ENCODE peak calls at places on chromosome 13, in six cellular contexts. W is cardiac muscle cell, L is body of pancreas, A is right cardiac atrium, Y is IMR-90, P is fibroblast of lung. Z is an unnamed sample. For H3K4me1, the result is how much of the 10 kb centered on the place peaks cover.

GRCh38 chr13:24684600-24684998 is 4.4 kb downstream of the ATP12A start:
- DNase-seq in A (no peak), P (no peak), Y (no peak), L (no peak), W (peak), Z (peak)

GRCh38 chr13:110914293-110915056 is 394 bp downstream of the ANKRD10 start:
- DNase-seq in A (peak), P (peak), W (peak), L (peak), Y (peak), Z (peak)

GRCh38 chr13:24097064-24097463 is 63.5 kb upstream of the SPATA13 start:
- DNase-seq in Y (peak), L (no peak), P (peak), W (peak), A (no peak), Z (peak)

GRCh38 chr13:111943229-111943795 is 123.6 kb upstream of the SOX1 start:
- DNase-seq in L (no peak), Y (no peak), A (no peak), W (no peak), P (no peak), Z (no peak)

GRCh38 chr13:113022391-113023216 is 53.6 kb downstream of the MCF2L start:
- DNase-seq in Y (no peak), W (peak), A (no peak), L (no peak), P (no peak), Z (no peak)

GRCh38 chr13:38462605-38463004 is 113.0 kb downstream of the UFM1 start:
- DNase-seq in P (no peak), Y (no peak), A (no peak), W (no peak), L (no peak), Z (no peak)

GRCh38 chr13:53201454-53202225 is 173.0 kb downstream of the OLFM4 start:
- DNase-seq in W (peak), Y (no peak), P (no peak), L (peak), A (peak), Z (no peak)

GRCh38 chr13:110610955-110611595 is 4.3 kb upstream of the NAXD start:
- DNase-seq in L (no peak), Y (peak), P (peak), W (no peak), A (no peak), Z (no peak)

GRCh38 chr13:81302125-81302524 is 961.2 kb upstream of the SPRY2 start:
- DNase-seq in A (no peak), W (no peak), Y (no peak), L (no peak), P (no peak), Z (no peak)

GRCh38 chr13:81677857-81678256 is 1336.9 kb upstream of the SPRY2 start:
- DNase-seq in L (no peak), Y (no peak), A (no peak), P (no peak), W (no peak), Z (no peak)

GRCh38 chr13:110345266-110345665 is 38.2 kb downstream of the COL4A2 start:
- DNase-seq in Y (no peak), A (no peak), W (no peak), L (no peak), P (no peak), Z (no peak)

GRCh38 chr13:112714772-112715569 is 25.1 kb downstream of the ATP11A start:
- DNase-seq in P (no peak), Y (no peak), L (no peak), A (peak), W (no peak), Z (no peak)

GRCh38 chr13:102028198-102028597 is 373.6 kb downstream of the FGF14 start:
- DNase-seq in P (no peak), Y (no peak), A (no peak), W (no peak), L (no peak), Z (no peak)

GRCh38 chr13:46463719-46464118 is 76.7 kb upstream of the RUBCNL start:
- DNase-seq in W (no peak), A (no peak), P (no peak), L (no peak), Y (no peak), Z (no peak)

GRCh38 chr13:37481005-37481857 is 117.3 kb downstream of the POSTN start:
- DNase-seq in Y (peak), P (peak), W (peak), L (no peak), A (no peak), Z (no peak)

GRCh38 chr13:27962128-27962841 is 6.8 kb downstream of the CDX2 start:
- DNase-seq in P (no peak), Y (no peak), L (no peak), A (no peak), W (no peak), Z (no peak)

GRCh38 chr13:104140557-104140956 is 1074.3 kb upstream of the SLC10A2 start:
- DNase-seq in L (no peak), P (peak), W (peak), A (no peak), Y (no peak), Z (no peak)

GRCh38 chr13:20702530-20702929 is 969 bp upstream of the IL17D start:
- DNase-seq in W (peak), L (no peak), A (no peak), P (peak), Y (peak), Z (no peak)

GRCh38 chr13:20521388-20521787 is 4.3 kb downstream of the CRYL1 start:
- DNase-seq in W (no peak), A (no peak), P (no peak), L (no peak), Y (no peak), Z (no peak)

GRCh38 chr13:34152409-34152808 is 334.5 kb downstream of the RFC3 start:
- DNase-seq in W (no peak), L (no peak), Y (no peak), P (no peak), A (no peak), Z (no peak)

GRCh38 chr13:60873116-60873515 is 476.1 kb downstream of the TDRD3 start:
- DNase-seq in P (no peak), W (no peak), L (no peak), A (no peak), Y (no peak), Z (no peak)

GRCh38 chr13:27219611-27220010 is 31.7 kb upstream of the RPL21 start:
- DNase-seq in P (no peak), Y (no peak), L (no peak), A (no peak), W (no peak), Z (no peak)

GRCh38 chr13:88097541-88097940 is 426.4 kb downstream of the SLITRK5 start:
- DNase-seq in A (no peak), L (no peak), W (no peak), Y (no peak), P (no peak), Z (no peak)

GRCh38 chr13:97446448-97446847 is 12.5 kb downstream of the RAP2A start:
- DNase-seq in P (no peak), L (no peak), W (no peak), A (no peak), Y (no peak), Z (no peak)

GRCh38 chr13:106533940-106534843 is 1.3 kb downstream of the EFNB2 start:
- DNase-seq in Y (peak), P (peak), L (peak), W (peak), A (peak), Z (no peak)

GRCh38 chr13:113210834-113211233 is 1.4 kb downstream of the CUL4A start:
- DNase-seq in W (no peak), A (no peak), P (no peak), Y (no peak), L (no peak), Z (no peak)

GRCh38 chr13:107216046-107216715 is 648.2 kb upstream of the ARGLU1 start:
- DNase-seq in W (no peak), A (no peak), Y (no peak), P (no peak), L (no peak), Z (no peak)

GRCh38 chr13:80274643-80275042 is 66.3 kb downstream of the SPRY2 start:
- DNase-seq in Y (peak), L (no peak), A (no peak), P (no peak), W (no peak), Z (no peak)

GRCh38 chr13:84684048-84684662 is 801.9 kb upstream of the SLITRK1 start:
- DNase-seq in L (peak), Y (no peak), P (no peak), W (no peak), A (no peak), Z (no peak)

GRCh38 chr13:26300140-26300539 is 46.2 kb downstream of the CDK8 start:
- DNase-seq in A (no peak), P (peak), L (no peak), Y (peak), W (peak), Z (no peak)

GRCh38 chr13:37442996-37443395 is 155.6 kb downstream of the POSTN start:
- DNase-seq in A (no peak), W (peak), Y (no peak), L (no peak), P (peak), Z (no peak)

GRCh38 chr13:67643656-67644055 is 413.5 kb upstream of the PCDH9 start:
- DNase-seq in A (no peak), Y (no peak), W (no peak), L (no peak), P (no peak), Z (no peak)

GRCh38 chr13:33092422-33092987 is 76.3 kb downstream of the KL start:
- DNase-seq in Y (no peak), W (no peak), A (peak), P (no peak), L (no peak), Z (no peak)

GRCh38 chr13:42039457-42039945 is 8.9 kb upstream of the DGKH start:
- DNase-seq in W (no peak), P (no peak), L (no peak), A (no peak), Y (no peak), Z (no peak)

GRCh38 chr13:90533866-90534265 is 813.6 kb upstream of the MIR17HG start:
- DNase-seq in P (no peak), W (no peak), L (no peak), Y (no peak), A (no peak), Z (no peak)

GRCh38 chr13:50129923-50130685 is 114.9 kb downstream of the KCNRG start:
- DNase-seq in W (peak), Y (no peak), P (peak), L (peak), A (peak), Z (no peak)
- H3K4me1 ChIP-seq in W (under half), Y (under half), P (under half), L (under half), A (under half), Z (under half)

GRCh38 chr13:96091164-96091931 is 1.4 kb downstream of the HS6ST3 start:
- DNase-seq in A (peak), W (peak), L (peak), Y (no peak), P (no peak), Z (no peak)
- H3K4me3 ChIP-seq in A (peak), W (peak), L (no peak), Y (no peak), P (peak), Z (no peak)

GRCh38 chr13:99323488-99323887 is 16.3 kb upstream of the GPR183 start:
- DNase-seq in W (no peak), P (no peak), A (no peak), Y (peak), L (no peak), Z (no peak)
- H3K4me1 ChIP-seq in W (under half), P (under half), A (under half), Y (under half), L (under half), Z (under half)

GRCh38 chr13:36431204-36432105 is 840 bp upstream of the CCNA1 start:
- DNase-seq in W (no peak), Y (no peak), A (no peak), P (no peak), L (no peak), Z (no peak)

GRCh38 chr13:36428083-36428482 is 4.2 kb upstream of the CCNA1 start:
- DNase-seq in L (no peak), P (no peak), A (no peak), Y (no peak), W (peak), Z (no peak)

GRCh38 chr13:36432106-36432544 is at the start of gene CCNA1:
- DNase-seq in Y (no peak), P (no peak), W (peak), A (peak), L (peak), Z (no peak)

GRCh38 chr13:36430247-36431203 is 1.8 kb upstream of the CCNA1 start:
- DNase-seq in Y (no peak), L (peak), A (no peak), P (no peak), W (peak), Z (no peak)
- H3K4me3 ChIP-seq in Y (no peak), L (no peak), A (peak), P (peak), W (no peak), Z (no peak)

DNA sequence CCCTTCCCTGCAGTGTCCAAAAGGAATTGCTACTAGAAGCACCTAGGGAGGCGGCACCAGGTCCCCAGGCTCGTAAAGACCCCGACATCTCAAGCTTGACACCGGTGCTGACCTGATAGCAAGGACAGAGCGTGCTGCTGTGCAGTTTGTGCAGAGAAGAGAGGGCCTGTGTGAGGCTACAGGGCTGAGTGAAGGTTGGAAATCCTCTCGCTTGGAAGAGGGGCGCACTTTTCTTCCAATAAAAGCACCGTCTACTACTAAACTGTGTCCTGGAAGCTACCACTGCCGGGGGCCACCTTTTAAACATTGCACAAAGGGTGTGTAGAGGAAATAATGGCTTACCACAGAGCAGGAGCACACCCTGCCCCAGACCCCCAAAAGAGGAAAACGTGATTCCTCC is 11.0 kb downstream of the TMEM272 start:
- DNase-seq in L (no peak), W (no peak), P (no peak), A (no peak), Y (no peak), Z (no peak)
- H3K4me1 ChIP-seq in L (under half), W (under half), P (under half), A (under half), Y (under half), Z (under half)

GRCh38 chr13:114279146-114279545 is 2.3 kb upstream of the UPF3A start:
- DNase-seq in P (no peak), L (no peak), Y (no peak), A (no peak), W (no peak), Z (no peak)
- H3K4me3 ChIP-seq in P (no peak), L (no peak), Y (no peak), A (no peak), W (no peak), Z (no peak)

GRCh38 chr13:49641810-49642291 is 13.5 kb downstream of the ARL11 start:
- DNase-seq in W (peak), P (peak), Y (peak), A (peak), L (no peak), Z (no peak)
- H3K4me1 ChIP-seq in W (under half), P (under half), Y (under half), A (under half), L (under half), Z (under half)